ENCODE peak calls at places on chromosomes 7 and 10, in four cellular contexts. E, K, I and H are unnamed samples.

GRCh38 chr10:100741386-100742066 is 3.9 kb upstream of the PAX2 start:
- DNase-seq in K (no peak), I (no peak), E (no peak), H (no peak)

GRCh38 chr10:132129431-132129830 is 57.3 kb upstream of the DPYSL4 start:
- DNase-seq in E (no peak), I (no peak), K (no peak), H (no peak)

GRCh38 chr7:97845622-97846203 is 26.5 kb downstream of the ASNS start:
- DNase-seq in K (peak), E (no peak), I (peak), H (no peak)

GRCh38 chr10:25390733-25391132 is 215.9 kb downstream of the GPR158 start:
- DNase-seq in I (no peak), K (no peak), E (no peak), H (no peak)

GRCh38 chr7:105151152-105151551 is 137.1 kb downstream of the KMT2E start:
- DNase-seq in K (no peak), I (no peak), E (no peak), H (no peak)

GRCh38 chr7:142754681-142755575 is 5.7 kb downstream of the PRSS1 start:
- DNase-seq in K (no peak), I (no peak), E (no peak), H (no peak)

GRCh38 chr7:69402696-69403095 is 195.6 kb upstream of the AUTS2 start:
- DNase-seq in E (no peak), I (no peak), K (no peak), H (no peak)

GRCh38 chr7:98993024-98993897 is 114.9 kb downstream of the TRRAP start:
- DNase-seq in K (no peak), E (no peak), I (no peak), H (no peak)

GRCh38 chr7:16317406-16317805 is 103.9 kb downstream of the CRPPA start:
- DNase-seq in K (no peak), I (no peak), E (no peak), H (no peak)

GRCh38 chr7:25662881-25663588 is 434.7 kb upstream of the NPVF start:
- DNase-seq in K (no peak), E (no peak), I (no peak), H (no peak)

GRCh38 chr10:118585234-118585633 is 10.2 kb downstream of the PRLHR start:
- DNase-seq in I (no peak), E (no peak), K (no peak), H (no peak)

GRCh38 chr10:106086391-106086790 is 1078.1 kb downstream of the SORCS1 start:
- DNase-seq in K (no peak), E (no peak), I (no peak), H (no peak)

GRCh38 chr10:3046941-3047621 is 20.3 kb upstream of the PFKP start:
- DNase-seq in E (no peak), K (no peak), I (no peak), H (no peak)

GRCh38 chr10:126013489-126014281 is 117.3 kb downstream of the FANK1 start:
- DNase-seq in E (no peak), K (peak), I (peak), H (peak)

GRCh38 chr10:1121311-1121970 is 65.3 kb downstream of the WDR37 start:
- DNase-seq in E (no peak), I (no peak), K (no peak), H (no peak)

GRCh38 chr7:33423646-33424020 is 294.3 kb downstream of the BBS9 start:
- DNase-seq in K (peak), I (peak), E (no peak), H (peak)

GRCh38 chr10:43392757-43393156 is 16.2 kb downstream of the HNRNPF start:
- DNase-seq in I (no peak), K (no peak), E (no peak), H (no peak)

GRCh38 chr10:42954776-42955492 is 121.9 kb upstream of the RET start:
- DNase-seq in I (no peak), E (no peak), K (no peak), H (peak)

GRCh38 chr7:24778543-24779282 is 21.4 kb upstream of the GSDME start:
- DNase-seq in E (no peak), I (peak), K (no peak), H (peak)

GRCh38 chr7:77537595-77538185 is 595 bp downstream of the PTPN12 start:
- DNase-seq in I (peak), K (peak), E (peak), H (peak)

GRCh38 chr10:80861882-80862281 is 324.2 kb downstream of the SH2D4B start:
- DNase-seq in E (no peak), I (no peak), K (no peak), H (no peak)

GRCh38 chr10:71216363-71216695 is 4.0 kb downstream of the UNC5B start:
- DNase-seq in E (no peak), K (no peak), I (no peak), H (no peak)

GRCh38 chr10:125144693-125145623 is 15.4 kb downstream of the CTBP2 start:
- DNase-seq in K (peak), E (no peak), I (peak), H (no peak)

GRCh38 chr7:85328599-85328998 is 141.7 kb upstream of the SEMA3D start:
- DNase-seq in I (no peak), E (no peak), K (no peak), H (no peak)

GRCh38 chr7:18552943-18553584 is 57.5 kb downstream of the HDAC9 start:
- DNase-seq in I (no peak), K (no peak), E (no peak), H (no peak)

GRCh38 chr7:135748770-135749169 is at the start of gene FAM180A:
- DNase-seq in K (no peak), I (no peak), E (no peak), H (no peak)

GRCh38 chr7:33710608-33711007 is 194.7 kb upstream of the BMPER start:
- DNase-seq in K (no peak), I (no peak), E (no peak), H (no peak)

GRCh38 chr7:4245135-4245865 is 436.8 kb upstream of the FOXK1 start:
- DNase-seq in E (no peak), I (no peak), K (no peak), H (no peak)

GRCh38 chr7:56175086-56175760 is 59.0 kb upstream of the NUPR2 start:
- DNase-seq in E (no peak), I (no peak), K (no peak), H (no peak)

GRCh38 chr10:14569274-14570060 is 205.2 kb downstream of the FAM107B start:
- DNase-seq in I (no peak), K (peak), E (peak), H (peak)